ENCODE peak calls at places on chromosomes 5 and 9, in six cellular contexts. Q, F, U, L, O and X are unnamed samples.

GRCh38 chr9:2338770-2339169 is 282.8 kb upstream of the VLDLR start:
- DNase-seq in Q (no peak), L (no peak), O (no peak), U (no peak), F (no peak), X (no peak)

GRCh38 chr5:102971693-102972293 is 148.1 kb downstream of the GIN1 start:
- DNase-seq in F (no peak), O (no peak), U (no peak), Q (peak), L (no peak), X (no peak)

GRCh38 chr5:176573564-176574296 is 24.6 kb downstream of the CDHR2 start:
- DNase-seq in L (peak), Q (peak), F (peak), O (no peak), U (peak), X (peak)

GRCh38 chr5:399296-400281 is 43.4 kb upstream of the EXOC3 start:
- DNase-seq in U (peak), O (peak), L (peak), Q (peak), F (peak), X (peak)

GRCh38 chr5:42949348-42950090 is 90.6 kb downstream of the ANXA2R start:
- DNase-seq in F (no peak), Q (peak), L (peak), U (no peak), O (peak), X (no peak)

GRCh38 chr9:113139953-113140352 is 10.9 kb upstream of the SLC31A2 start:
- DNase-seq in O (no peak), F (no peak), L (no peak), Q (no peak), U (no peak), X (no peak)

GRCh38 chr5:29984153-29984534 is 1209.3 kb upstream of the CDH6 start:
- DNase-seq in L (no peak), U (no peak), O (no peak), Q (no peak), F (no peak), X (no peak)

GRCh38 chr5:151153300-151153699 is 4.3 kb downstream of the ANXA6 start:
- DNase-seq in O (no peak), L (no peak), F (no peak), Q (no peak), U (no peak), X (no peak)

GRCh38 chr9:114072181-114073140 is 5.6 kb downstream of the AMBP start:
- DNase-seq in U (peak), Q (no peak), F (no peak), O (no peak), L (peak), X (peak)

GRCh38 chr5:176820937-176821336 is 10.6 kb downstream of the UNC5A start:
- DNase-seq in O (no peak), U (no peak), Q (no peak), L (no peak), F (no peak), X (no peak)

GRCh38 chr9:75109210-75109839 is 21.0 kb downstream of the OSTF1 start:
- DNase-seq in U (no peak), F (no peak), Q (no peak), O (no peak), L (no peak), X (no peak)

GRCh38 chr5:178454308-178454707 is 135.9 kb downstream of the COL23A1 start:
- DNase-seq in L (peak), Q (no peak), U (no peak), O (no peak), F (no peak), X (no peak)

GRCh38 chr9:111451570-111451969 is 32.6 kb downstream of the ECPAS start:
- DNase-seq in F (no peak), U (no peak), L (no peak), Q (no peak), O (no peak), X (no peak)

GRCh38 chr9:123678038-123678877 is 251.7 kb downstream of the DENND1A start:
- DNase-seq in U (no peak), O (no peak), Q (no peak), F (no peak), L (no peak), X (no peak)

GRCh38 chr9:109171926-109172325 is 4.9 kb upstream of the FRRS1L start:
- DNase-seq in L (no peak), F (no peak), O (no peak), Q (no peak), U (no peak), X (no peak)

GRCh38 chr9:16267336-16268036 is 603.0 kb downstream of the BNC2 start:
- DNase-seq in U (no peak), Q (no peak), L (no peak), F (no peak), O (no peak), X (no peak)
- H3K27ac ChIP-seq in U (no peak), Q (peak), L (no peak), F (peak), O (no peak), X (no peak)

DNA sequence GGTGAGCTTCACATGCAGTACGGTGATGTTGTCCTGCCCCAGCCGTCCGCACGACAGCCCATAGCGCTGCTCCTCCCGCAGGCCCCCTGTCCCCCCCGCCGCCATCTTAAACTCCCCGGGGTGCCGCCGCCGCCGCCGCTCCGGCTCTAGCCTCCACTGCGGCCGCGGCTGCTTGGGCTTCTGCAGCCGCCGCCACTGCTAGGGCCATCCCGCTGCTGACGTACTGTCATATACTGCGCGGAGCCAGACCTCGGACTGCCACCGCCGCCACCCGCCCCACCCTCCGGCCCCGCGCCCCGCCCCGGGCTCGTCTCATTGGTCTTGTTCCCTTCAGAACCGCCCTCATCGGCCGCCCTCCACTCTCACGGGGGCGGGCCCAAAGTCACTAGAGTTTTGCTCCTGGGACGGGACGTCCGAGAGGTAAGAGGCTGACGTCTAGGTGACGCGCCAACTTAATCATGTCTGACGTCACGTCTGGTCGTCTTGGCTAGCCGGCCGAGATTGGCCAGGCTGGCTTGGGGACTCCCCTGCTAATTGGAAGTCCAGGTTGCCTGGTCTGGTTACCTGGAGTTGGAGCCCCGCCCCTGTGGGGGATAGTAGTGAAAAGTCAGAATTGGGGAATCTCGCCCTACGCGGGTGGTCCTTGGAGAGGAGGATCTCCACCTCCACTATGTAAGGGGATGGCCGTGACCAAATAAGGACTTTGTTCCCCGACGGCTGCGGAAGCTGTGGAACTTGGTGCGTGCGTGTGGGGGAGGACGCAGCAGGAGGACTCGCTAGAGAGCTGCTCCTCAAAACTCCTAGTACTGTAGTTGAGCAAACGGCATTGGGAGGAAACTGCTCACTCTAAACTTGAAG is at the start of gene ELL2:
- DNase-seq in U (peak), Q (peak), F (peak), O (peak), L (peak), X (peak)
- TF ChIP-seq POLR2A in U (peak), Q (peak), F (peak), O (peak), L (peak), X (peak)

GRCh38 chr5:124745367-124746251 is 830 bp downstream of the ZNF608 start:
- DNase-seq in O (no peak), F (no peak), U (no peak), L (no peak), Q (no peak), X (no peak)

GRCh38 chr5:124742983-124743533 is 3.4 kb downstream of the ZNF608 start:
- DNase-seq in L (no peak), U (no peak), O (no peak), Q (no peak), F (no peak), X (no peak)

GRCh38 chr5:124743534-124744169 is 2.8 kb downstream of the ZNF608 start:
- DNase-seq in O (no peak), L (no peak), U (no peak), Q (no peak), F (no peak), X (no peak)

GRCh38 chr5:124742521-124742920 is 3.9 kb downstream of the ZNF608 start:
- DNase-seq in Q (no peak), L (no peak), U (no peak), O (no peak), F (no peak), X (no peak)

GRCh38 chr5:124744170-124744911 is 2.1 kb downstream of the ZNF608 start:
- DNase-seq in U (peak), Q (no peak), L (peak), F (no peak), O (no peak), X (peak)
- H3K27ac ChIP-seq in U (no peak), Q (no peak), L (peak), F (peak), O (peak), X (peak)

GRCh38 chr9:128688501-128689292 is at the start of gene SET:
- DNase-seq in F (peak), Q (peak), U (peak), O (peak), L (peak), X (peak)
- TF ChIP-seq POLR2A in F (peak), Q (peak), U (peak), O (peak), L (no peak), X (no peak)

GRCh38 chr5:90554358-90555006 is 4.1 kb upstream of the ADGRV1 start:
- DNase-seq in F (no peak), U (no peak), L (no peak), O (no peak), Q (no peak), X (no peak)
- H3K27ac ChIP-seq in F (no peak), U (no peak), L (no peak), O (no peak), Q (no peak), X (no peak)

DNA sequence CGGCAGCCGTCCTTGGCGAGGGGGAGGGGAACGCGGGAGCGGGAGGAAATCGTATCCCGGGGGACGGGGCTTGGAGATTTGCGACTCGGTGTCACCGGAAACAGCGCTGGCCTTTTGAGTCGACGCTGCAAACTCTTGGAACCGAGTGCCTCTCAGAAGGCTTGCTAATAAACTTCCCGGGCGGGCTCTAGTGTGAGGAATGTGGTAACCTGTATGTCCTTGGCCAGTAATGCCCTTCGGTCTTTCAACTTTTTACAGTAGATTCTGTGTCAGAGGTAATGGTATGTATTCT is 82.7 kb downstream of the PTPDC1 start:
- DNase-seq in Q (no peak), U (no peak), F (no peak), O (no peak), L (no peak), X (no peak)
- TF ChIP-seq POLR2A in Q (no peak), U (no peak), F (no peak), O (no peak), L (no peak), X (no peak)

GRCh38 chr5:54628049-54628448 is 110.5 kb downstream of the SNX18 start:
- DNase-seq in U (no peak), Q (no peak), O (no peak), L (no peak), F (no peak), X (no peak)

GRCh38 chr5:54634089-54634488 is 116.5 kb downstream of the SNX18 start:
- DNase-seq in F (no peak), U (no peak), O (no peak), Q (no peak), L (no peak), X (no peak)

GRCh38 chr5:54637654-54638053 is 120.1 kb downstream of the SNX18 start:
- DNase-seq in L (no peak), F (no peak), O (no peak), Q (no peak), U (peak), X (no peak)

GRCh38 chr5:54630738-54631369 is 113.3 kb downstream of the SNX18 start:
- DNase-seq in F (no peak), O (no peak), Q (no peak), U (no peak), L (no peak), X (no peak)

GRCh38 chr5:54632131-54632551 is 114.6 kb downstream of the SNX18 start:
- DNase-seq in O (no peak), Q (no peak), L (peak), F (no peak), U (peak), X (peak)
- H3K27ac ChIP-seq in O (no peak), Q (no peak), L (no peak), F (no peak), U (no peak), X (peak)

DNA sequence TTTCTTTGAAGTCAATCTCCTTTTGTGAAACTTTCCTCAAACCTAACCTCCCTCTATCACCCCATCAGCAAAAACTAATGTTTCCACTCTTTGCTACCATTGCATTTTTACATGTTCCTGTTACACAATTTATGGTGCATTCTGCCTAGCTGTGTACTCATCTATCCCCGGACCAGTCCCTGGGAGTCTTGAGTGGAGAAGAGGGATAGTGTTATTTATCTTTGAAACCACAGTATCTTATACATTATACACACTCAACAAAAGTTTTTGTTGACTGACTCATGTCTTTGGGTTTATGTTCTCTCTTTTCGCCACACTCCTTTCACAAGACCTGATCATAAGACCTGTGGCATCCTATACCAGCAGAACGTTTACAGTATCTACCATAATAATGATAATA is 26.3 kb downstream of the TNFAIP8 start:
- DNase-seq in Q (no peak), F (no peak), L (no peak), U (no peak), O (no peak), X (no peak)
- TF ChIP-seq POLR2A in Q (no peak), F (no peak), L (no peak), U (no peak), O (no peak), X (no peak)

GRCh38 chr5:62395210-62395950 is 8.3 kb downstream of the DIMT1 start:
- DNase-seq in F (no peak), Q (no peak), L (no peak), O (no peak), U (no peak), X (no peak)
- H3K27ac ChIP-seq in F (no peak), Q (no peak), L (no peak), O (no peak), U (no peak), X (no peak)

GRCh38 chr9:137298401-137298982 is 3.6 kb downstream of the NRARP start:
- DNase-seq in F (no peak), Q (no peak), O (no peak), U (peak), L (no peak), X (no peak)
- TF ChIP-seq POLR2A in F (no peak), Q (no peak), O (no peak), U (no peak), L (no peak), X (no peak)